ENCODE peak calls at places on chromosomes 3 and 15, in eight cellular contexts. One of them, this sample, is unnamed.
A peak's percentile ranks its signal among the peaks of the same experiment; 100 is the strongest.

GRCh38 chr15:42919794-42920280 is 741 bp downstream of the TTBK2 start:
- DNase-seq in GM23248: peak; percentile 77
- DNase-seq in fibroblast of lung: peak; percentile 53
- DNase-seq in gastrocnemius medialis: peak; percentile 4
- DNase-seq in heart right ventricle: no peak
- DNase-seq in dorsolateral prefrontal cortex: peak; percentile 37
- DNase-seq in psoas muscle: no peak
- DNase-seq in esophagus squamous epithelium: no peak
- DNase-seq in this sample: peak; percentile 50

GRCh38 chr3:88195951-88196434 is 46.2 kb downstream of the C3orf38 start:
- DNase-seq in heart right ventricle: no peak
- DNase-seq in esophagus squamous epithelium: no peak
- DNase-seq in fibroblast of lung: peak; percentile 73
- DNase-seq in psoas muscle: no peak
- DNase-seq in dorsolateral prefrontal cortex: no peak
- DNase-seq in gastrocnemius medialis: no peak
- DNase-seq in GM23248: peak; percentile 19
- DNase-seq in this sample: no peak

GRCh38 chr3:52053307-52054304 is 2.8 kb downstream of the DUSP7 start:
- DNase-seq in psoas muscle: no peak
- DNase-seq in heart right ventricle: peak; percentile 49
- DNase-seq in GM23248: peak; percentile 74
- DNase-seq in gastrocnemius medialis: no peak
- DNase-seq in dorsolateral prefrontal cortex: peak; percentile 68
- DNase-seq in esophagus squamous epithelium: no peak
- DNase-seq in fibroblast of lung: no peak
- DNase-seq in this sample: no peak

GRCh38 chr3:181738551-181738950 is 26.8 kb downstream of the SOX2 start:
- DNase-seq in dorsolateral prefrontal cortex: no peak
- DNase-seq in fibroblast of lung: no peak
- DNase-seq in GM23248: no peak
- DNase-seq in heart right ventricle: no peak
- DNase-seq in gastrocnemius medialis: no peak
- DNase-seq in psoas muscle: no peak
- DNase-seq in esophagus squamous epithelium: no peak
- DNase-seq in this sample: no peak

GRCh38 chr15:90716317-90716975 is 700 bp upstream of the BLM start:
- DNase-seq in psoas muscle: no peak
- DNase-seq in esophagus squamous epithelium: no peak
- DNase-seq in gastrocnemius medialis: peak; percentile 7
- DNase-seq in GM23248: peak; percentile 55
- DNase-seq in fibroblast of lung: peak; percentile 23
- DNase-seq in heart right ventricle: no peak
- DNase-seq in dorsolateral prefrontal cortex: peak; percentile 34
- DNase-seq in this sample: no peak

GRCh38 chr15:77564933-77565332 is 67.8 kb downstream of the LINGO1 start:
- DNase-seq in dorsolateral prefrontal cortex: no peak
- DNase-seq in esophagus squamous epithelium: no peak
- DNase-seq in psoas muscle: no peak
- DNase-seq in gastrocnemius medialis: no peak
- DNase-seq in fibroblast of lung: no peak
- DNase-seq in heart right ventricle: no peak
- DNase-seq in GM23248: no peak
- DNase-seq in this sample: no peak

GRCh38 chr3:25235033-25235432 is 193.0 kb upstream of the RARB start:
- DNase-seq in heart right ventricle: no peak
- DNase-seq in psoas muscle: no peak
- DNase-seq in gastrocnemius medialis: no peak
- DNase-seq in GM23248: no peak
- DNase-seq in dorsolateral prefrontal cortex: no peak
- DNase-seq in fibroblast of lung: peak; percentile 35
- DNase-seq in esophagus squamous epithelium: no peak
- DNase-seq in this sample: no peak

GRCh38 chr3:134527037-134527436 is 41.2 kb downstream of the CEP63 start:
- DNase-seq in esophagus squamous epithelium: no peak
- DNase-seq in gastrocnemius medialis: no peak
- DNase-seq in psoas muscle: no peak
- DNase-seq in GM23248: peak; percentile 15
- DNase-seq in heart right ventricle: no peak
- DNase-seq in fibroblast of lung: no peak
- DNase-seq in dorsolateral prefrontal cortex: no peak
- DNase-seq in this sample: no peak

GRCh38 chr3:32313723-32314473 is 75.4 kb downstream of the CMTM8 start:
- DNase-seq in heart right ventricle: no peak
- DNase-seq in esophagus squamous epithelium: no peak
- DNase-seq in fibroblast of lung: peak; percentile 53
- DNase-seq in psoas muscle: no peak
- DNase-seq in GM23248: peak; percentile 38
- DNase-seq in gastrocnemius medialis: no peak
- DNase-seq in dorsolateral prefrontal cortex: no peak
- DNase-seq in this sample: no peak

GRCh38 chr3:150890320-150890719 is 14.9 kb downstream of the MINDY4B start:
- DNase-seq in GM23248: peak; percentile 59
- DNase-seq in gastrocnemius medialis: no peak
- DNase-seq in esophagus squamous epithelium: no peak
- DNase-seq in dorsolateral prefrontal cortex: no peak
- DNase-seq in psoas muscle: no peak
- DNase-seq in fibroblast of lung: no peak
- DNase-seq in heart right ventricle: no peak
- DNase-seq in this sample: no peak

GRCh38 chr15:70111203-70112017 is 13.7 kb upstream of the TLE3 start:
- DNase-seq in heart right ventricle: peak; percentile 90
- DNase-seq in gastrocnemius medialis: no peak
- DNase-seq in fibroblast of lung: peak; percentile 91
- DNase-seq in GM23248: peak; percentile 67
- DNase-seq in dorsolateral prefrontal cortex: peak; percentile 75
- DNase-seq in psoas muscle: peak; percentile 76
- DNase-seq in esophagus squamous epithelium: no peak
- DNase-seq in this sample: no peak

GRCh38 chr3:23576379-23576959 is 229.3 kb upstream of the UBE2E1 start:
- DNase-seq in fibroblast of lung: no peak
- DNase-seq in dorsolateral prefrontal cortex: no peak
- DNase-seq in psoas muscle: no peak
- DNase-seq in esophagus squamous epithelium: no peak
- DNase-seq in GM23248: no peak
- DNase-seq in gastrocnemius medialis: no peak
- DNase-seq in heart right ventricle: no peak
- DNase-seq in this sample: no peak

GRCh38 chr3:69297525-69297924 is 88.4 kb downstream of the FRMD4B start:
- DNase-seq in esophagus squamous epithelium: no peak
- DNase-seq in GM23248: no peak
- DNase-seq in gastrocnemius medialis: no peak
- DNase-seq in psoas muscle: no peak
- DNase-seq in fibroblast of lung: no peak
- DNase-seq in dorsolateral prefrontal cortex: no peak
- DNase-seq in heart right ventricle: no peak
- DNase-seq in this sample: no peak

GRCh38 chr3:40079845-40080240 is 229.7 kb upstream of the EIF1B start:
- DNase-seq in esophagus squamous epithelium: no peak
- DNase-seq in psoas muscle: no peak
- DNase-seq in heart right ventricle: no peak
- DNase-seq in dorsolateral prefrontal cortex: no peak
- DNase-seq in fibroblast of lung: peak; percentile 39
- DNase-seq in gastrocnemius medialis: no peak
- DNase-seq in GM23248: peak; percentile 75
- DNase-seq in this sample: no peak

GRCh38 chr15:51094606-51095569 is at the start of gene TNFAIP8L3:
- DNase-seq in gastrocnemius medialis: no peak
- DNase-seq in esophagus squamous epithelium: no peak
- DNase-seq in psoas muscle: peak; percentile 35
- DNase-seq in GM23248: peak; percentile 68
- DNase-seq in dorsolateral prefrontal cortex: no peak
- DNase-seq in heart right ventricle: no peak
- DNase-seq in fibroblast of lung: peak; percentile 38
- DNase-seq in this sample: no peak

GRCh38 chr15:82963356-82964341 is 11.1 kb upstream of the HOMER2 start:
- DNase-seq in heart right ventricle: peak; percentile 31
- DNase-seq in fibroblast of lung: peak; percentile 48
- DNase-seq in gastrocnemius medialis: peak; percentile 55
- DNase-seq in psoas muscle: peak; percentile 41
- DNase-seq in esophagus squamous epithelium: no peak
- DNase-seq in dorsolateral prefrontal cortex: no peak
- DNase-seq in GM23248: peak; percentile 61
- DNase-seq in this sample: no peak

GRCh38 chr3:66053783-66054094 is 15.0 kb upstream of the MAGI1 start:
- DNase-seq in fibroblast of lung: no peak
- DNase-seq in dorsolateral prefrontal cortex: no peak
- DNase-seq in psoas muscle: no peak
- DNase-seq in GM23248: no peak
- DNase-seq in heart right ventricle: no peak
- DNase-seq in gastrocnemius medialis: no peak
- DNase-seq in esophagus squamous epithelium: no peak
- DNase-seq in this sample: no peak

GRCh38 chr3:66048051-66048395 is 9.3 kb upstream of the MAGI1 start:
- DNase-seq in gastrocnemius medialis: no peak
- DNase-seq in dorsolateral prefrontal cortex: no peak
- DNase-seq in psoas muscle: no peak
- DNase-seq in GM23248: peak; percentile 40
- DNase-seq in fibroblast of lung: peak; percentile 40
- DNase-seq in heart right ventricle: no peak
- DNase-seq in esophagus squamous epithelium: no peak
- DNase-seq in this sample: no peak

GRCh38 chr3:66055319-66055718 is 16.6 kb upstream of the MAGI1 start:
- DNase-seq in esophagus squamous epithelium: no peak
- DNase-seq in dorsolateral prefrontal cortex: no peak
- DNase-seq in psoas muscle: no peak
- DNase-seq in heart right ventricle: no peak
- DNase-seq in GM23248: no peak
- DNase-seq in gastrocnemius medialis: no peak
- DNase-seq in fibroblast of lung: no peak
- DNase-seq in this sample: no peak

GRCh38 chr3:66047321-66048050 is 8.8 kb upstream of the MAGI1 start:
- DNase-seq in gastrocnemius medialis: peak; percentile 6
- DNase-seq in GM23248: peak; percentile 95
- DNase-seq in fibroblast of lung: peak; percentile 87
- DNase-seq in psoas muscle: no peak
- DNase-seq in heart right ventricle: peak; percentile 23
- DNase-seq in esophagus squamous epithelium: no peak
- DNase-seq in dorsolateral prefrontal cortex: no peak
- DNase-seq in this sample: no peak

DNA sequence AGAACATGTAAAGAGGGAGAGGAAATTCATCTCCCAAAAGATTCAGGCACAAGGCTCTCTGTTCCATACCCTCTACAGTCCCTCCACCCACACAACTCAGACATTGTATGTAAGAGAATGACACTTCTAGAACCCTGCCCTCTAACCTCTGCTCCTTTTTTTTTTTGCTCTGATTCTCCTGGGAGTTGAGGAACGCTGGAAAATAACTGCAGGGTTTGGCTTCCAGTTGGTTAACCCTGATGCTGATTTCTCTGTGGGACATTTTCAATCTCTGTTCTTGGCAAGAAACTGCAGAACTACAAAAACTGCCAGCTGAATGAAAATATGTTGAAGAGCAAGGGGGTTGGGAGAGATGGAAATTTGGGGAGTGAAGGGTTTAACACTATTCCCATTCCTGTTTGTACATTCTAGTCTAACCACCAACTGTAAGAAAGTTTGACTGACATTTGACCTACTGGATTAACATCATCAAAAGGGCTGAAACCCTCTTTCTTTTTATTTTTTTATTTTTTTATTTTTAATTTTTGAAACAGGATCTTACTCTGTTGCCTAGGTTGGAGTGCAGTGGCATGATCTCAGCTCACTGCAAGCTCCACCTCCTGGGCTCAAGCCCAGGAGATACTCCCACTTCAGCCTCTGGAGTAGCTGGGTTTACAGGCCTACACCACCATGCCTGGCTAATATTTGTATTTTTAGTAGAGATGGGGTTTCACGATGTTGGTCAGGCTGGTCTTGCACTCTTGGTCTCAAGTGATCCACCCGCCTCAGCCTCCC is 14.5 kb upstream of the MAGI1 start:
- DNase-seq in gastrocnemius medialis: no peak
- DNase-seq in dorsolateral prefrontal cortex: no peak
- DNase-seq in esophagus squamous epithelium: no peak
- DNase-seq in GM23248: peak; percentile 30
- DNase-seq in fibroblast of lung: no peak
- DNase-seq in heart right ventricle: peak; percentile 18
- DNase-seq in psoas muscle: no peak
- DNase-seq in this sample: no peak
- H3K4me3 ChIP-seq in gastrocnemius medialis: no peak overlapping the region
- H3K4me3 ChIP-seq in dorsolateral prefrontal cortex: no peak overlapping the region
- H3K4me3 ChIP-seq in esophagus squamous epithelium: no peak overlapping the region
- H3K4me3 ChIP-seq in GM23248: no peak overlapping the region
- H3K4me3 ChIP-seq in fibroblast of lung: no peak overlapping the region
- H3K4me3 ChIP-seq in heart right ventricle: no peak overlapping the region
- H3K4me3 ChIP-seq in psoas muscle: no peak overlapping the region
- H3K4me3 ChIP-seq in this sample: no peak overlapping the region

GRCh38 chr15:68427961-68428360 is 4.0 kb downstream of the ITGA11 start:
- DNase-seq in esophagus squamous epithelium: no peak
- DNase-seq in psoas muscle: no peak
- DNase-seq in fibroblast of lung: no peak
- DNase-seq in heart right ventricle: no peak
- DNase-seq in GM23248: peak; percentile 25
- DNase-seq in dorsolateral prefrontal cortex: no peak
- DNase-seq in gastrocnemius medialis: no peak
- DNase-seq in this sample: no peak
- H3K27me3 ChIP-seq in esophagus squamous epithelium: no peaks in the 10 kb centered on the region
- H3K27me3 ChIP-seq in psoas muscle: peaks cover 25% of the 10 kb centered on the region
- H3K27me3 ChIP-seq in fibroblast of lung: peaks cover 29% of the 10 kb centered on the region
- H3K27me3 ChIP-seq in heart right ventricle: peaks cover 36% of the 10 kb centered on the region
- H3K27me3 ChIP-seq in GM23248: no peaks in the 10 kb centered on the region
- H3K27me3 ChIP-seq in dorsolateral prefrontal cortex: peaks cover 32% of the 10 kb centered on the region
- H3K27me3 ChIP-seq in gastrocnemius medialis: peaks cover 22% of the 10 kb centered on the region
- H3K27me3 ChIP-seq in this sample: no peaks in the 10 kb centered on the region

DNA sequence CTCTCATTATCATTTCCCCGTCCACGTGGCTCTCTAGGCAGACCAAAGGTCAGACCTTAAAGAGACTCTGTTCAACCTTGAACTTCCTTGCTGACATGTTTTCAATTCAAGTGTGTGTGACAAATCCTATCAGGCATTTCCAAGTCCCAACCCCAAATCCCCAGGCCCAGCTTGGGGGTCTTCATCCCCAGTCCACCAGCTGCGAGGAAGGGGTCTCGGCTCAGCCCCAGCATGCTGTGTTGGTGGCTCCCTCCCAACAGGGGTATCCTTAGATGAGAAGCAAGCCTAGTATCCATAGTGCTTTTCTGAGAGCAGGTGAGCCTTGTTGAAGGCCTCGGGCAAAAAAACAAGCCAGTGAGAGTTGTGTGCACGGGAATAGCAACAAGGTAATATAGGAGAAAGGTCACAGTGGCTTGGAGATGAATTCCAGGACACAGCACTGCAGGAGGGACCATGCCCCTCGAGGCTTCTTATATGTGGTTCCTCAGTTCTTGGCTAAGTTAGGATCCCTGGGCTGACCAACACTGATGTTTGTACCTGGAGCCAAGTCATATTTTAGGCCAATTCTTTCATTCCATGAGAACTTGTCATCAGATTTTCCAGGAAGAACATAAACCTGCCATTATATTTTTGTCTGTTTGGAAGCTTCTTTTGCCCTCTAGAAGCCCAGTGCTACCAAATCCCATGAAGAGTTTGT is 130.1 kb downstream of the ASB7 start:
- DNase-seq in heart right ventricle: no peak
- DNase-seq in GM23248: peak; percentile 69
- DNase-seq in dorsolateral prefrontal cortex: no peak
- DNase-seq in psoas muscle: no peak
- DNase-seq in gastrocnemius medialis: no peak
- DNase-seq in fibroblast of lung: peak; percentile 71
- DNase-seq in esophagus squamous epithelium: no peak
- DNase-seq in this sample: no peak
- H3K4me3 ChIP-seq in heart right ventricle: no peak overlapping the region
- H3K4me3 ChIP-seq in GM23248: peak overlapping the region; percentile 20
- H3K4me3 ChIP-seq in dorsolateral prefrontal cortex: no peak overlapping the region
- H3K4me3 ChIP-seq in psoas muscle: no peak overlapping the region
- H3K4me3 ChIP-seq in gastrocnemius medialis: no peak overlapping the region
- H3K4me3 ChIP-seq in fibroblast of lung: no peak overlapping the region
- H3K4me3 ChIP-seq in esophagus squamous epithelium: no peak overlapping the region
- H3K4me3 ChIP-seq in this sample: no peak overlapping the region

GRCh38 chr3:169667380-169667671 is 3.8 kb upstream of the MECOM start:
- DNase-seq in GM23248: no peak
- DNase-seq in gastrocnemius medialis: no peak
- DNase-seq in esophagus squamous epithelium: no peak
- DNase-seq in dorsolateral prefrontal cortex: no peak
- DNase-seq in fibroblast of lung: no peak
- DNase-seq in heart right ventricle: no peak
- DNase-seq in psoas muscle: no peak
- DNase-seq in this sample: no peak
- H3K27me3 ChIP-seq in GM23248: peaks cover 89% of the 10 kb centered on the region
- H3K27me3 ChIP-seq in gastrocnemius medialis: peaks cover 95% of the 10 kb centered on the region
- H3K27me3 ChIP-seq in esophagus squamous epithelium: peaks cover 6% of the 10 kb centered on the region
- H3K27me3 ChIP-seq in dorsolateral prefrontal cortex: peaks cover 100% of the 10 kb centered on the region
- H3K27me3 ChIP-seq in fibroblast of lung: peaks cover 23% of the 10 kb centered on the region
- H3K27me3 ChIP-seq in heart right ventricle: peaks cover 100% of the 10 kb centered on the region
- H3K27me3 ChIP-seq in psoas muscle: peaks cover 97% of the 10 kb centered on the region
- H3K27me3 ChIP-seq in this sample: no peaks in the 10 kb centered on the region